ENCODE peak calls at places on chromosomes 11 and 22, in five cellular contexts. C is NCI-H748 treated with DMSO at 0.1 percent for 48 hours; R is CD4-positive, alpha-beta T cell; F is iPS-NIHi11; T is AG08396. G is an unnamed sample.

GRCh38 chr11:121042296-121042695 is 18.4 kb downstream of the TBCEL start:
- DNase-seq in T (no peak), F (no peak), R (no peak), C (no peak), G (no peak)

GRCh38 chr11:78170874-78171549 is 17.4 kb downstream of the KCTD21 start:
- DNase-seq in R (no peak), F (no peak), C (no peak), T (no peak), G (no peak)

GRCh38 chr11:61025819-61026120 is 54.3 kb downstream of the CD6 start:
- DNase-seq in R (no peak), F (no peak), T (no peak), C (no peak), G (no peak)

GRCh38 chr11:69287968-69288882 is 5.7 kb upstream of the MYEOV start:
- DNase-seq in T (no peak), R (no peak), F (no peak), C (no peak), G (no peak)

GRCh38 chr11:44609028-44609782 is 43.7 kb downstream of the CD82 start:
- DNase-seq in T (no peak), R (peak), F (no peak), C (no peak), G (no peak)

GRCh38 chr11:30153008-30153407 is 77.8 kb upstream of the FSHB start:
- DNase-seq in F (no peak), T (no peak), R (no peak), C (no peak), G (no peak)

GRCh38 chr22:33922268-33922667 is 2.0 kb upstream of the LARGE1 start:
- DNase-seq in F (peak), R (no peak), T (peak), C (no peak), G (no peak)

GRCh38 chr11:6755303-6755952 is 16.3 kb downstream of the OR2AG2 start:
- DNase-seq in C (no peak), T (peak), F (peak), R (no peak), G (no peak)

GRCh38 chr11:71387784-71388636 is 60.2 kb downstream of the DHCR7 start:
- DNase-seq in T (no peak), F (no peak), C (no peak), R (no peak), G (no peak)

GRCh38 chr11:2378527-2379210 is 1.6 kb downstream of the CD81 start:
- DNase-seq in R (no peak), F (no peak), T (peak), C (no peak), G (no peak)

GRCh38 chr11:61880454-61880853 is 10.9 kb downstream of the FADS3 start:
- DNase-seq in T (no peak), C (no peak), F (no peak), R (no peak), G (no peak)

GRCh38 chr22:17109976-17110375 is 11.2 kb downstream of the TMEM121B start:
- DNase-seq in F (no peak), C (no peak), T (no peak), R (no peak), G (no peak)

GRCh38 chr22:21020802-21021429 is 6.0 kb downstream of the P2RX6 start:
- DNase-seq in C (peak), F (peak), T (no peak), R (no peak), G (no peak)

G was measured in NCI-H1417 treated with DMSO at 0.1 percent for 48 hours.